ENCODE peak calls at places on chromosome 14, in seven cellular contexts. One of them, this sample, is unnamed.

GRCh38 chr14:28196878-28197277 is 569.7 kb upstream of the FOXG1 start:
- DNase-seq in heart right ventricle: no peak
- DNase-seq in gastrocnemius medialis: no peak
- DNase-seq in psoas muscle: no peak
- DNase-seq in right atrium auricular region: no peak
- DNase-seq in kidney epithelial cell: no peak
- DNase-seq in fibroblast of mammary gland: no peak
- DNase-seq in this sample: no peak

GRCh38 chr14:64654931-64655330 is 49.3 kb upstream of the PLEKHG3 start:
- DNase-seq in gastrocnemius medialis: no peak
- DNase-seq in psoas muscle: no peak
- DNase-seq in heart right ventricle: no peak
- DNase-seq in right atrium auricular region: no peak
- DNase-seq in kidney epithelial cell: no peak
- DNase-seq in fibroblast of mammary gland: peak
- DNase-seq in this sample: no peak

GRCh38 chr14:43356984-43357545 is 1150.0 kb downstream of the FSCB start:
- DNase-seq in right atrium auricular region: no peak
- DNase-seq in fibroblast of mammary gland: no peak
- DNase-seq in gastrocnemius medialis: no peak
- DNase-seq in heart right ventricle: no peak
- DNase-seq in kidney epithelial cell: no peak
- DNase-seq in psoas muscle: no peak
- DNase-seq in this sample: no peak

GRCh38 chr14:25009891-25010290 is 40.1 kb downstream of the STXBP6 start:
- DNase-seq in right atrium auricular region: no peak
- DNase-seq in fibroblast of mammary gland: no peak
- DNase-seq in gastrocnemius medialis: no peak
- DNase-seq in kidney epithelial cell: no peak
- DNase-seq in psoas muscle: no peak
- DNase-seq in heart right ventricle: no peak
- DNase-seq in this sample: peak

GRCh38 chr14:72172597-72172996 is 240.4 kb downstream of the RGS6 start:
- DNase-seq in psoas muscle: no peak
- DNase-seq in fibroblast of mammary gland: no peak
- DNase-seq in gastrocnemius medialis: no peak
- DNase-seq in heart right ventricle: no peak
- DNase-seq in right atrium auricular region: no peak
- DNase-seq in kidney epithelial cell: no peak
- DNase-seq in this sample: no peak

GRCh38 chr14:76376001-76376404 is at the start of gene ESRRB:
- DNase-seq in heart right ventricle: no peak
- DNase-seq in right atrium auricular region: no peak
- DNase-seq in psoas muscle: no peak
- DNase-seq in gastrocnemius medialis: no peak
- DNase-seq in kidney epithelial cell: no peak
- DNase-seq in fibroblast of mammary gland: peak
- DNase-seq in this sample: no peak

GRCh38 chr14:77023001-77023996 is 5.2 kb downstream of the IRF2BPL start:
- DNase-seq in gastrocnemius medialis: no peak
- DNase-seq in fibroblast of mammary gland: no peak
- DNase-seq in heart right ventricle: no peak
- DNase-seq in psoas muscle: no peak
- DNase-seq in kidney epithelial cell: no peak
- DNase-seq in right atrium auricular region: no peak
- DNase-seq in this sample: no peak

GRCh38 chr14:96051231-96051630 is 12.1 kb downstream of the C14orf132 start:
- DNase-seq in kidney epithelial cell: no peak
- DNase-seq in psoas muscle: no peak
- DNase-seq in fibroblast of mammary gland: no peak
- DNase-seq in right atrium auricular region: no peak
- DNase-seq in heart right ventricle: no peak
- DNase-seq in gastrocnemius medialis: no peak
- DNase-seq in this sample: no peak

GRCh38 chr14:22394616-22395015 is 194.4 kb downstream of the DAD1 start:
- DNase-seq in fibroblast of mammary gland: no peak
- DNase-seq in kidney epithelial cell: no peak
- DNase-seq in right atrium auricular region: no peak
- DNase-seq in heart right ventricle: no peak
- DNase-seq in gastrocnemius medialis: no peak
- DNase-seq in psoas muscle: no peak
- DNase-seq in this sample: no peak

GRCh38 chr14:37586783-37587428 is 8.1 kb downstream of the FOXA1 start:
- DNase-seq in psoas muscle: no peak
- DNase-seq in kidney epithelial cell: no peak
- DNase-seq in right atrium auricular region: no peak
- DNase-seq in gastrocnemius medialis: no peak
- DNase-seq in heart right ventricle: no peak
- DNase-seq in fibroblast of mammary gland: no peak
- DNase-seq in this sample: no peak

GRCh38 chr14:100298551-100299237 is 7.5 kb downstream of the SLC25A29 start:
- DNase-seq in gastrocnemius medialis: peak
- DNase-seq in heart right ventricle: no peak
- DNase-seq in kidney epithelial cell: no peak
- DNase-seq in right atrium auricular region: no peak
- DNase-seq in psoas muscle: peak
- DNase-seq in fibroblast of mammary gland: no peak
- DNase-seq in this sample: no peak

GRCh38 chr14:67569651-67570290 is 30.3 kb downstream of the PIGH start:
- DNase-seq in psoas muscle: no peak
- DNase-seq in fibroblast of mammary gland: no peak
- DNase-seq in kidney epithelial cell: no peak
- DNase-seq in heart right ventricle: no peak
- DNase-seq in gastrocnemius medialis: no peak
- DNase-seq in right atrium auricular region: no peak
- DNase-seq in this sample: no peak

GRCh38 chr14:72608391-72609204 is 285.3 kb downstream of the DPF3 start:
- DNase-seq in right atrium auricular region: peak
- DNase-seq in fibroblast of mammary gland: peak
- DNase-seq in gastrocnemius medialis: no peak
- DNase-seq in psoas muscle: no peak
- DNase-seq in kidney epithelial cell: peak
- DNase-seq in heart right ventricle: no peak
- DNase-seq in this sample: peak

GRCh38 chr14:103551338-103551762 is 11.1 kb downstream of the BAG5 start:
- DNase-seq in gastrocnemius medialis: peak
- DNase-seq in kidney epithelial cell: no peak
- DNase-seq in psoas muscle: peak
- DNase-seq in right atrium auricular region: peak
- DNase-seq in heart right ventricle: peak
- DNase-seq in fibroblast of mammary gland: peak
- DNase-seq in this sample: no peak

GRCh38 chr14:96166475-96167223 is 38.0 kb upstream of the BDKRB2 start:
- DNase-seq in right atrium auricular region: peak
- DNase-seq in psoas muscle: no peak
- DNase-seq in fibroblast of mammary gland: peak
- DNase-seq in kidney epithelial cell: no peak
- DNase-seq in heart right ventricle: no peak
- DNase-seq in gastrocnemius medialis: no peak
- DNase-seq in this sample: no peak

GRCh38 chr14:30267141-30267540 is 291.8 kb upstream of the G2E3 start:
- DNase-seq in heart right ventricle: no peak
- DNase-seq in right atrium auricular region: no peak
- DNase-seq in psoas muscle: no peak
- DNase-seq in kidney epithelial cell: no peak
- DNase-seq in fibroblast of mammary gland: peak
- DNase-seq in gastrocnemius medialis: no peak
- DNase-seq in this sample: no peak

GRCh38 chr14:28756896-28757570 is 9.6 kb upstream of the FOXG1 start:
- DNase-seq in gastrocnemius medialis: no peak
- DNase-seq in psoas muscle: no peak
- DNase-seq in heart right ventricle: no peak
- DNase-seq in fibroblast of mammary gland: peak
- DNase-seq in kidney epithelial cell: no peak
- DNase-seq in right atrium auricular region: no peak
- DNase-seq in this sample: no peak

GRCh38 chr14:35944847-35945246 is 118.7 kb downstream of the BRMS1L start:
- DNase-seq in gastrocnemius medialis: no peak
- DNase-seq in kidney epithelial cell: no peak
- DNase-seq in psoas muscle: no peak
- DNase-seq in right atrium auricular region: no peak
- DNase-seq in fibroblast of mammary gland: no peak
- DNase-seq in heart right ventricle: no peak
- DNase-seq in this sample: no peak

GRCh38 chr14:35934499-35934898 is 108.4 kb downstream of the BRMS1L start:
- DNase-seq in kidney epithelial cell: no peak
- DNase-seq in right atrium auricular region: no peak
- DNase-seq in fibroblast of mammary gland: no peak
- DNase-seq in psoas muscle: no peak
- DNase-seq in gastrocnemius medialis: no peak
- DNase-seq in heart right ventricle: no peak
- DNase-seq in this sample: no peak

DNA sequence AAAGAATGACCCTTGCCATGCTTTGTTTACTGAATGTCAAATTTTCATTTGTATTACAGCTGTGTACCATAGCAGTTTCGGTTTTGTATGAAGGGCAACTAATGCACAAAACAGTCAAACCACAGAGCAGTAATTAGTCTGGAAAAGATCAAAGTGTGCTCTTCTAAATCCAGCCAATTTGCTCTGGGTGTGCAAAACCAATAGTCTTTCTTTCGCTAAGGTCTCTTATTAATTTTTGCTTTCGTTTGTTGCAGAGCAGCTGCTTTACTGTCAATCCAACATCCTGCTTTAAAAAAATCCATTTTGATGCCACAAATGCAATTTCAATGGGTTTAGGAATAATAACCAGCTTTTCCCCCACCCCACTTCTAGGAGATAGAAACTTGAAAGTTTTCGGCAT is 114.2 kb downstream of the BRMS1L start:
- DNase-seq in psoas muscle: no peak
- DNase-seq in gastrocnemius medialis: no peak
- DNase-seq in kidney epithelial cell: no peak
- DNase-seq in fibroblast of mammary gland: no peak
- DNase-seq in heart right ventricle: no peak
- DNase-seq in right atrium auricular region: no peak
- DNase-seq in this sample: no peak
- H3K4me3 ChIP-seq in psoas muscle: no peak
- H3K4me3 ChIP-seq in gastrocnemius medialis: no peak
- H3K4me3 ChIP-seq in kidney epithelial cell: no peak
- H3K4me3 ChIP-seq in fibroblast of mammary gland: no peak
- H3K4me3 ChIP-seq in heart right ventricle: no peak
- H3K4me3 ChIP-seq in right atrium auricular region: no peak
- H3K4me3 ChIP-seq in this sample: no peak

GRCh38 chr14:39419272-39419671 is 13.0 kb downstream of the FBXO33 start:
- DNase-seq in heart right ventricle: no peak
- DNase-seq in kidney epithelial cell: no peak
- DNase-seq in psoas muscle: no peak
- DNase-seq in gastrocnemius medialis: no peak
- DNase-seq in right atrium auricular region: no peak
- DNase-seq in fibroblast of mammary gland: peak
- DNase-seq in this sample: no peak

GRCh38 chr14:39422243-39422642 is 10.0 kb downstream of the FBXO33 start:
- DNase-seq in fibroblast of mammary gland: no peak
- DNase-seq in heart right ventricle: no peak
- DNase-seq in kidney epithelial cell: no peak
- DNase-seq in right atrium auricular region: no peak
- DNase-seq in gastrocnemius medialis: no peak
- DNase-seq in psoas muscle: no peak
- DNase-seq in this sample: no peak

GRCh38 chr14:39416072-39416471 is 16.2 kb downstream of the FBXO33 start:
- DNase-seq in heart right ventricle: no peak
- DNase-seq in fibroblast of mammary gland: no peak
- DNase-seq in right atrium auricular region: no peak
- DNase-seq in kidney epithelial cell: no peak
- DNase-seq in gastrocnemius medialis: no peak
- DNase-seq in psoas muscle: no peak
- DNase-seq in this sample: no peak

GRCh38 chr14:39417014-39417413 is 15.2 kb downstream of the FBXO33 start:
- DNase-seq in gastrocnemius medialis: no peak
- DNase-seq in kidney epithelial cell: no peak
- DNase-seq in psoas muscle: no peak
- DNase-seq in fibroblast of mammary gland: peak
- DNase-seq in right atrium auricular region: no peak
- DNase-seq in heart right ventricle: no peak
- DNase-seq in this sample: no peak
- TF ChIP-seq CTCF in gastrocnemius medialis: no peak
- TF ChIP-seq CTCF in kidney epithelial cell: no peak
- TF ChIP-seq CTCF in psoas muscle: no peak
- TF ChIP-seq CTCF in fibroblast of mammary gland: peak
- TF ChIP-seq CTCF in right atrium auricular region: peak
- TF ChIP-seq CTCF in heart right ventricle: no peak
- TF ChIP-seq CTCF in this sample: peak

DNA sequence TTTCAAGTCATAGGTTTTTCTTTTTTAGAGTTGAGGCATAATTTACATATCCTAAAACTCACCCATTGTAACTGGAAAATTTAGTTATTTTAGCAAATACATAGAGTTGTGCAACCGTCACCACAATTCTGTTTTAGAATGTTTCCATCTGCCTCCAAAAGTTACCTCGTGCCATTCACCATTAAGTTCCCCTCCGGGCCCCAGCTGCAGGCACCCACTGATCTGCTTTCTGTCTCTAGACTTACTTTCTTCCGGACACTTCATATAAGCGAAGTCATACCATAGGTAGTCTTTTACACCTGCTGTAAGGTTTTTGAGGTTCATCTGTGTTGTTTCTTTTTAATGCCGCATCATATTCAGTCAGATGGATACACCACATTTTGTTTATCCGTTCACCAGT is 28.7 kb downstream of the PPP2R5C start:
- DNase-seq in gastrocnemius medialis: no peak
- DNase-seq in fibroblast of mammary gland: no peak
- DNase-seq in kidney epithelial cell: no peak
- DNase-seq in right atrium auricular region: no peak
- DNase-seq in psoas muscle: no peak
- DNase-seq in heart right ventricle: no peak
- DNase-seq in this sample: no peak
- H3K4me3 ChIP-seq in gastrocnemius medialis: no peak
- H3K4me3 ChIP-seq in fibroblast of mammary gland: no peak
- H3K4me3 ChIP-seq in kidney epithelial cell: no peak
- H3K4me3 ChIP-seq in right atrium auricular region: no peak
- H3K4me3 ChIP-seq in psoas muscle: no peak
- H3K4me3 ChIP-seq in heart right ventricle: no peak
- H3K4me3 ChIP-seq in this sample: no peak

GRCh38 chr14:74217672-74218448 is 21.4 kb upstream of the VSX2 start:
- DNase-seq in heart right ventricle: peak
- DNase-seq in kidney epithelial cell: peak
- DNase-seq in gastrocnemius medialis: peak
- DNase-seq in psoas muscle: peak
- DNase-seq in fibroblast of mammary gland: peak
- DNase-seq in right atrium auricular region: no peak
- DNase-seq in this sample: peak
- TF ChIP-seq CTCF in heart right ventricle: peak
- TF ChIP-seq CTCF in kidney epithelial cell: peak
- TF ChIP-seq CTCF in gastrocnemius medialis: peak
- TF ChIP-seq CTCF in psoas muscle: peak
- TF ChIP-seq CTCF in fibroblast of mammary gland: peak
- TF ChIP-seq CTCF in right atrium auricular region: peak
- TF ChIP-seq CTCF in this sample: peak

This sample was measured in HFF-Myc.